ENCODE peak calls at places on chromosome 12, in six cellular contexts. E, J, H, D, K and T are unnamed samples.

GRCh38 chr12:65868133-65868705 is 43.9 kb downstream of the HMGA2 start:
- DNase-seq in E (no peak), J (no peak), H (peak), D (no peak), K (no peak), T (peak)

GRCh38 chr12:131120831-131121271 is 167.1 kb downstream of the ADGRD1 start:
- DNase-seq in E (peak), J (no peak), H (no peak), D (no peak), K (no peak), T (no peak)

GRCh38 chr12:51622564-51622963 is 31.5 kb downstream of the SCN8A start:
- DNase-seq in E (no peak), J (no peak), H (peak), D (no peak), K (no peak), T (peak)

GRCh38 chr12:91804533-91804932 is 341.1 kb downstream of the BTG1 start:
- DNase-seq in E (no peak), J (no peak), H (no peak), D (no peak), K (no peak), T (no peak)

GRCh38 chr12:47819902-47820630 is at the start of gene HDAC7:
- DNase-seq in E (peak), J (peak), H (peak), D (peak), K (peak), T (peak)

GRCh38 chr12:70080577-70080976 is 162.7 kb upstream of the CNOT2 start:
- DNase-seq in E (no peak), J (no peak), H (no peak), D (no peak), K (no peak), T (no peak)

GRCh38 chr12:33439587-33440011 is at the start of gene SYT10:
- DNase-seq in E (no peak), J (no peak), H (peak), D (no peak), K (no peak), T (no peak)

GRCh38 chr12:10736460-10736859 is 13.3 kb upstream of the YBX3 start:
- DNase-seq in E (no peak), J (no peak), H (no peak), D (no peak), K (no peak), T (no peak)

GRCh38 chr12:32124637-32125036 is 18.0 kb downstream of the BICD1 start:
- DNase-seq in E (no peak), J (no peak), H (no peak), D (no peak), K (no peak), T (no peak)

GRCh38 chr12:53999596-54000104 is 311 bp upstream of the HOXC9 start:
- DNase-seq in E (no peak), J (peak), H (no peak), D (no peak), K (no peak), T (peak)

GRCh38 chr12:29763301-29763683 is 20.4 kb downstream of the TMTC1 start:
- DNase-seq in E (no peak), J (no peak), H (peak), D (no peak), K (no peak), T (peak)

GRCh38 chr12:93563807-93564538 is 8.5 kb upstream of the SOCS2 start:
- DNase-seq in E (no peak), J (peak), H (peak), D (no peak), K (no peak), T (peak)

GRCh38 chr12:92745874-92746553 is 43.2 kb downstream of the PLEKHG7 start:
- DNase-seq in E (peak), J (peak), H (peak), D (peak), K (peak), T (peak)

GRCh38 chr12:473863-474577 is 14.3 kb downstream of the B4GALNT3 start:
- DNase-seq in E (no peak), J (no peak), H (no peak), D (no peak), K (no peak), T (no peak)

GRCh38 chr12:124730455-124730932 is 133.2 kb downstream of the SCARB1 start:
- DNase-seq in E (peak), J (no peak), H (peak), D (peak), K (no peak), T (peak)

GRCh38 chr12:99170461-99170860 is 477.1 kb upstream of the GARIN6 start:
- DNase-seq in E (no peak), J (no peak), H (no peak), D (no peak), K (no peak), T (no peak)

GRCh38 chr12:127304751-127305725 is 961.9 kb upstream of the TMEM132C start:
- DNase-seq in E (no peak), J (no peak), H (no peak), D (no peak), K (peak), T (no peak)

GRCh38 chr12:131363841-131364425 is 347.0 kb upstream of the SFSWAP start:
- DNase-seq in E (peak), J (no peak), H (no peak), D (no peak), K (no peak), T (no peak)

GRCh38 chr12:109738209-109738608 is 24.6 kb downstream of the FAM222A start:
- DNase-seq in E (peak), J (no peak), H (no peak), D (no peak), K (no peak), T (no peak)

GRCh38 chr12:72264548-72265175 is 7.5 kb upstream of the TRHDE start:
- DNase-seq in E (no peak), J (no peak), H (peak), D (no peak), K (no peak), T (peak)

GRCh38 chr12:94596596-94596995 is 53.8 kb downstream of the TMCC3 start:
- DNase-seq in E (no peak), J (no peak), H (no peak), D (no peak), K (no peak), T (no peak)

GRCh38 chr12:105369014-105369413 is 38.5 kb downstream of the C12orf75 start:
- DNase-seq in E (no peak), J (no peak), H (peak), D (no peak), K (no peak), T (peak)
- TF ChIP-seq CTCF in E (no peak), J (no peak), H (peak), D (no peak), K (no peak), T (peak)

DNA sequence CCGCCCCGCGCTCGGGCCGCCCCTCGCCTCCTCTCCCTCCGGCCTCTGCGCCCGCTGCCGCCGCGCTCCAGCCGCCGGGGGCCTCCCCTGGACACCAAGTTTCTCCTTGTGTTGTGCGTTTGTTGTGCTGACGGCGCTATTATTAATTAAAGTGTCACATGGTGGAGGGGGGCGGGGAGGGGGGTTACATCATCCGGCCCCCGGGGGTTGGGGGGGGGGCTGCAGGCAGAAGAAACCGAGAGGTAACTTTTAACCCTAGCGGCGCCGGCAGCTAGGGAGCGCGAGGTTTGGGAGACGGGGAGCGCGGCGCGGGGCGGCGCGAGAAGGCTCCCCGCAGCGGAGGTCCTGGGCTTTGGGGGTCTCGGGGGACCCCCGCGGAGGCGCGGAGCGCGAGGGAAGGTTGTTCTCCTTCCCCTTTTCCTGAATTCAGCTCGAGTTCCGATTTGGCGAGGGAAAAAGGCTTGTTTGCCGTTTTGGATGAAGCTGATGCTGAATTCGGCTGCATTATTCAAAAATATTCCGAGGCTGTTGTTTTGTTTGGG is at the start of gene HRK:
- DNase-seq in E (no peak), J (no peak), H (no peak), D (peak), K (no peak), T (no peak)
- H3K4me3 ChIP-seq in E (peak), J (peak), H (peak), D (peak), K (peak), T (peak)

DNA sequence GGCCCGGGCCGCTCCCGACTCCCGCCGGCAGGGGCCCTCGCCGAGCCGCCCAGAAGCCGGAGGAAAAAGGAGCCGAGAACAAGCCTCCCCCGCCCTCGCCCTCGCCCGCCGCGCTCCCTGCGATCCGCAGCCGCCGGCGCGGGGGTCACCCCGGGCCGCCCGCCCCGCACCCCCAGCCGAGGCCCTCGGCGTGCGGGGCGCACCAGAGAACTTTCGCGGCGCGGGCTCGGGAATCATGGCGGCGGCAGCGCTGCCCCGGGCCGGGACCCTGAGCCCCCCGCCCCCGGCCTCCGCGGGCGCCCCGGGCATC is 519 bp downstream of the CDK2AP1 start:
- DNase-seq in E (peak), J (peak), H (peak), D (peak), K (no peak), T (peak)
- TF ChIP-seq CTCF in E (no peak), J (peak), H (peak), D (peak), K (peak), T (peak)

GRCh38 chr12:6823161-6824084 is 1.8 kb downstream of the GPR162 start:
- DNase-seq in E (no peak), J (no peak), H (no peak), D (no peak), K (no peak), T (no peak)

GRCh38 chr12:6824085-6824800 is 2.6 kb downstream of the GPR162 start:
- DNase-seq in E (no peak), J (no peak), H (no peak), D (no peak), K (no peak), T (no peak)

GRCh38 chr12:6826125-6826733 is 2.0 kb upstream of the P3H3 start:
- DNase-seq in E (no peak), J (no peak), H (no peak), D (no peak), K (no peak), T (no peak)

GRCh38 chr12:6825398-6826124 is 2.6 kb upstream of the P3H3 start:
- DNase-seq in E (peak), J (peak), H (peak), D (peak), K (peak), T (peak)

DNA sequence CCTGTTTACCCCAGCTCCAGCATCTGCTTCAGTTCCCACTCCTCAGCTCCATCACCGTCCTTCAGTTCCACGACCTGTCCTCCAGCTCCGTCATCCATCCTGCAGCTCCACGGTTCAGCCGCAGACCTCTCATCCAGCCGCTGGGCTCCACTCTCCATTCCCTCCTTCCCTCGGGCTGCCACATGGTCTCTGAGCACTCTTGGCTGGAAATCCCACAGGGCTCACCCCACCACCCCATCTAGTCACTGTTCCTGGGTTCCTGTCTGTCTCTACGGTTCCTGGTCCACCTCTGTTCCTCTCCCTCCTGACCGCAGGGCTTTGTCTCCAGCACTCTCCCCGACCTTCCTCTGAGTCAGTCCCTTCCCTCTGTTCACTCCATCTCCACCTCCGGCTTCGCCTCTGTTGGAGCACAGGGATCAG is 3.2 kb upstream of the P3H3 start:
- DNase-seq in E (no peak), J (no peak), H (peak), D (no peak), K (no peak), T (peak)
- H3K4me3 ChIP-seq in E (no peak), J (no peak), H (peak), D (no peak), K (no peak), T (peak)